ENCODE peak calls at places on chromosomes 2 and 18, in five cellular contexts. One of them, this sample, is unnamed.

GRCh38 chr2:42959148-42959992 is 167.0 kb upstream of the HAAO start:
- DNase-seq in ecto neural progenitor cell: no peak
- DNase-seq in cardiac fibroblast: peak; percentile 98
- DNase-seq in type B pancreatic cell: no peak
- DNase-seq in effector CD4-positive, alpha-beta T cell: no peak
- DNase-seq in this sample: no peak

GRCh38 chr18:40962784-40963183 is 992.2 kb upstream of the PIK3C3 start:
- DNase-seq in ecto neural progenitor cell: no peak
- DNase-seq in cardiac fibroblast: peak; percentile 12
- DNase-seq in type B pancreatic cell: no peak
- DNase-seq in effector CD4-positive, alpha-beta T cell: no peak
- DNase-seq in this sample: no peak

GRCh38 chr2:68908392-68908970 is 37.3 kb upstream of the BMP10 start:
- DNase-seq in ecto neural progenitor cell: no peak
- DNase-seq in cardiac fibroblast: peak; percentile 79
- DNase-seq in type B pancreatic cell: no peak
- DNase-seq in effector CD4-positive, alpha-beta T cell: peak; percentile 81
- DNase-seq in this sample: no peak

GRCh38 chr2:210215120-210215519 is 10.1 kb downstream of the ACADL start:
- DNase-seq in ecto neural progenitor cell: no peak
- DNase-seq in cardiac fibroblast: no peak
- DNase-seq in type B pancreatic cell: no peak
- DNase-seq in effector CD4-positive, alpha-beta T cell: no peak
- DNase-seq in this sample: no peak

GRCh38 chr2:128375454-128375853 is 56.8 kb upstream of the HS6ST1 start:
- DNase-seq in ecto neural progenitor cell: no peak
- DNase-seq in cardiac fibroblast: no peak
- DNase-seq in type B pancreatic cell: peak; percentile 63
- DNase-seq in effector CD4-positive, alpha-beta T cell: no peak
- DNase-seq in this sample: no peak

GRCh38 chr2:157178865-157179264 is 78.6 kb upstream of the GALNT5 start:
- DNase-seq in ecto neural progenitor cell: no peak
- DNase-seq in cardiac fibroblast: no peak
- DNase-seq in type B pancreatic cell: no peak
- DNase-seq in effector CD4-positive, alpha-beta T cell: no peak
- DNase-seq in this sample: no peak

GRCh38 chr2:149087751-149088150 is 49.3 kb downstream of the LYPD6B start:
- DNase-seq in ecto neural progenitor cell: no peak
- DNase-seq in cardiac fibroblast: no peak
- DNase-seq in type B pancreatic cell: no peak
- DNase-seq in effector CD4-positive, alpha-beta T cell: no peak
- DNase-seq in this sample: no peak

GRCh38 chr2:226738821-226739507 is 60.7 kb downstream of the IRS1 start:
- DNase-seq in ecto neural progenitor cell: peak; percentile 48
- DNase-seq in cardiac fibroblast: no peak
- DNase-seq in type B pancreatic cell: no peak
- DNase-seq in effector CD4-positive, alpha-beta T cell: no peak
- DNase-seq in this sample: no peak

GRCh38 chr2:86249176-86249842 is 50.1 kb downstream of the MRPL35 start:
- DNase-seq in ecto neural progenitor cell: peak; percentile 4
- DNase-seq in cardiac fibroblast: peak; percentile 47
- DNase-seq in type B pancreatic cell: no peak
- DNase-seq in effector CD4-positive, alpha-beta T cell: no peak
- DNase-seq in this sample: no peak

GRCh38 chr2:106299696-106300095 is 105.6 kb upstream of the UXS1 start:
- DNase-seq in ecto neural progenitor cell: no peak
- DNase-seq in cardiac fibroblast: no peak
- DNase-seq in type B pancreatic cell: no peak
- DNase-seq in effector CD4-positive, alpha-beta T cell: no peak
- DNase-seq in this sample: no peak

GRCh38 chr2:162324953-162325352 is 6.5 kb upstream of the IFIH1 start:
- DNase-seq in ecto neural progenitor cell: no peak
- DNase-seq in cardiac fibroblast: no peak
- DNase-seq in type B pancreatic cell: no peak
- DNase-seq in effector CD4-positive, alpha-beta T cell: no peak
- DNase-seq in this sample: no peak

This sample was measured in hippocampal formation.